ENCODE peak calls at places on chromosomes 2 and 18, in four cellular contexts. X, U, R and D are unnamed samples.

GRCh38 chr18:59026364-59026763 is 113.3 kb upstream of the SEC11C start:
- DNase-seq in X (no peak), U (no peak), R (no peak), D (no peak)

GRCh38 chr2:97688062-97688827 is 18.7 kb downstream of the C2orf92 start:
- DNase-seq in X (no peak), U (no peak), R (no peak), D (no peak)

GRCh38 chr2:109352066-109352897 is 223.3 kb downstream of the SH3RF3 start:
- DNase-seq in X (no peak), U (no peak), R (no peak), D (no peak)

GRCh38 chr2:98915751-98916358 is 20.2 kb downstream of the CRACDL start:
- DNase-seq in X (no peak), U (no peak), R (no peak), D (no peak)

GRCh38 chr2:59888015-59888414 is 665.4 kb downstream of the BCL11A start:
- DNase-seq in X (no peak), U (no peak), R (no peak), D (peak)

GRCh38 chr2:222169346-222169745 is 129.5 kb downstream of the PAX3 start:
- DNase-seq in X (no peak), U (no peak), R (no peak), D (no peak)

GRCh38 chr2:38600242-38600891 is 2.4 kb downstream of the HNRNPLL start:
- DNase-seq in X (no peak), U (no peak), R (no peak), D (no peak)

GRCh38 chr2:26927221-26927620 is 43.2 kb upstream of the MAPRE3 start:
- DNase-seq in X (no peak), U (no peak), R (no peak), D (no peak)

GRCh38 chr18:10400534-10400933 is 53.9 kb upstream of the APCDD1 start:
- DNase-seq in X (no peak), U (no peak), R (no peak), D (no peak)

GRCh38 chr2:97935719-97936161 is 60.0 kb downstream of the TMEM131 start:
- DNase-seq in X (no peak), U (peak), R (no peak), D (no peak)

GRCh38 chr2:69514406-69514805 is 77.2 kb upstream of the NFU1 start:
- DNase-seq in X (peak), U (peak), R (no peak), D (no peak)

GRCh38 chr2:33145459-33145858 is 198.7 kb downstream of the LTBP1 start:
- DNase-seq in X (no peak), U (no peak), R (no peak), D (no peak)

DNA sequence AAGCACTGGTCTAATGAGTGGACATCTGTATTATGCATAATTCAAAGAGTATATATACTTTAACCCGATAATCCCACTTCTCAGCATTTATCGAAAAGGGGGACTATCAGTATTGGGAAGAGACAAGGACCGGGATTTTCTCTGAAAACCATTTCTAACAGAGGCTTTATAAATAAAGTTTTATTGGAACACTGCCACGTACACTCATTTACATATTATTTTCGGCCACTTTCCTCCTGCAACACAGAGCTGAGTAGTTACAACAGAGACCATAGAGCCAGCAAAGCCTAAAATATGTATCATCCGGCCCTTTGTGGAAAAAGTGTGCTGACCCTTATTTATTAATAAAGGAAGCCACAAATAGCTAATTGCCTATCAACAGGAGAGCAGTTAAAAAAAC is 3.2 kb downstream of the HJURP start:
- DNase-seq in X (no peak), U (no peak), R (no peak), D (no peak)
- H3K4me3 ChIP-seq in X (no peak), U (no peak), R (no peak), D (no peak)

GRCh38 chr18:48833701-48834394 is 116.9 kb downstream of the SMAD7 start:
- DNase-seq in X (no peak), U (no peak), R (peak), D (no peak)
- H3K4me3 ChIP-seq in X (no peak), U (peak), R (no peak), D (no peak)

GRCh38 chr2:115234175-115234574 is 791.7 kb downstream of the DPP10 start:
- DNase-seq in X (no peak), U (no peak), R (no peak), D (no peak)

DNA sequence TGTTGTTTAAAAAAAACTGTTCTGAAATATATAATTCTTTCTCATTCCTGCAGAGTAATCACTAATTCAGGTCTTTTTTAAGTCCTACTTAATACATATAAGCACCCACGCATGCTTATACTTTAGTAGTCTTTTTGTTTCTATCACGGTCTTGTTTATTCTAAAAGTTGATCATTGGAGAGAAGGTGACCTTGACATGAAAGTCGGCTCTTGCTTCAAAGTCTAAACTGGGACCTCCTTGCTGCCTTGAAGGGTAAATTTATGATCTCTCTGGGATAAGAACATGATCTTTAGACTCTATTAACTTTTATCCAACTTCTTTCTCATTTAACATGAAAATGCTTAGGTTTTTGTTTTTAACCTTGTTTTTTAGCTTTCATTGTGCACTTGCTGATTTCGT is 792.3 kb downstream of the DPP10 start:
- DNase-seq in X (no peak), U (no peak), R (no peak), D (no peak)
- H3K4me3 ChIP-seq in X (no peak), U (no peak), R (no peak), D (no peak)

GRCh38 chr2:231924889-231925275 is 1.3 kb downstream of the NPPC start:
- DNase-seq in X (no peak), U (no peak), R (no peak), D (no peak)
- H3K4me3 ChIP-seq in X (peak), U (no peak), R (no peak), D (no peak)

GRCh38 chr2:24858996-24859395 is 61.0 kb downstream of the ADCY3 start:
- DNase-seq in X (no peak), U (no peak), R (no peak), D (no peak)
- H3K4me3 ChIP-seq in X (no peak), U (no peak), R (no peak), D (no peak)